ENCODE peak calls at places on chromosomes 1 and 21, in five cellular contexts. K, M, V, E and W are unnamed samples.

GRCh38 chr1:161127649-161128048 is 4.8 kb downstream of the DEDD start:
- DNase-seq in E (no peak), K (no peak), V (no peak), M (no peak), W (no peak)

GRCh38 chr1:235051521-235051920 is 77.1 kb downstream of the TOMM20 start:
- DNase-seq in M (no peak), V (peak; percentile 35), E (peak; percentile 57), K (no peak), W (no peak)

GRCh38 chr1:152035406-152036315 is 1.1 kb downstream of the S100A11 start:
- DNase-seq in V (no peak), K (no peak), M (no peak), E (peak; percentile 22), W (no peak)

GRCh38 chr21:15138475-15138874 is 73.7 kb upstream of the NRIP1 start:
- DNase-seq in E (peak; percentile 83), K (no peak), V (peak; percentile 27), M (no peak), W (no peak)

GRCh38 chr1:229003233-229004031 is 267.5 kb upstream of the RAB4A start:
- DNase-seq in K (no peak), E (no peak), M (no peak), V (no peak), W (no peak)

GRCh38 chr21:45294509-45295291 is 7.0 kb upstream of the POFUT2 start:
- DNase-seq in V (peak; percentile 67), M (peak; percentile 90), E (peak; percentile 50), K (peak; percentile 100), W (peak; percentile 92)

GRCh38 chr1:177165069-177165439 is 542 bp upstream of the ASTN1 start:
- DNase-seq in K (no peak), M (no peak), E (no peak), V (no peak), W (no peak)

GRCh38 chr1:160108888-160109662 is 6.5 kb upstream of the ATP1A2 start:
- DNase-seq in K (peak; percentile 52), E (peak; percentile 44), M (no peak), V (no peak), W (no peak)

GRCh38 chr1:63858153-63858552 is 84.3 kb downstream of the ROR1 start:
- DNase-seq in E (no peak), M (no peak), K (no peak), V (no peak), W (no peak)

GRCh38 chr1:22291926-22292788 is 149.3 kb upstream of the WNT4 start:
- DNase-seq in V (no peak), E (peak; percentile 20), M (no peak), K (no peak), W (no peak)

GRCh38 chr1:160795951-160796383 is at the start of gene LY9:
- DNase-seq in M (no peak), E (no peak), K (no peak), V (no peak), W (no peak)

GRCh38 chr1:18948913-18949688 is 7.4 kb downstream of the IFFO2 start:
- DNase-seq in K (peak; percentile 71), M (no peak), V (peak; percentile 74), E (peak; percentile 76), W (peak; percentile 68)

GRCh38 chr1:110505596-110505995 is 13.4 kb downstream of the KCNA10 start:
- DNase-seq in E (no peak), V (no peak), M (no peak), K (no peak), W (no peak)

GRCh38 chr1:172449585-172450523 is 6.0 kb upstream of the PIGC start:
- DNase-seq in K (peak; percentile 51), E (peak; percentile 73), M (peak; percentile 37), V (peak; percentile 58), W (peak; percentile 44)

GRCh38 chr1:147834810-147835209 is 67.8 kb upstream of the GJA8 start:
- DNase-seq in V (no peak), K (no peak), M (no peak), E (no peak), W (no peak)
- H3K27ac ChIP-seq in V (no peak overlapping the region), K (no peak overlapping the region), M (no peak overlapping the region), E (no peak overlapping the region), W (no peak overlapping the region)

DNA sequence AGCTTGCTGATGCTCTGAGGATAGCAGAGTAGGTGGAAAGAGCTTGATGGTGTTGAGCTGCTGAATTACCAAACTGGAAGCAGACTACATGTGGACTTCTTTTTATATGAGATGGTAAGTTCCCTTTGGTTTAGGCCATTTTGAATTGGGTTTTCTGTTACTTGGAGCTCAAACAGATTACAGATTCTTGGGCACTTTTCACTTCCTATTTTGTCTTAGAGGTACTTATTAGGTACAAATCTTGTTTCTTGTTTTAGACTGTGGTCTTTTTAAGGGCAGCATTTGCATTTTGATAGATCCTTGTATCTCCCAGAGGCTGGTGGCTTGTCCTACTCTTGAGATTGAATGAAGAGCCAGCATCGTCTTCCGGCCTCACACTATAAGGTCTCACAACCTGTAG is 70.2 kb downstream of the GADD45A start:
- DNase-seq in K (no peak), E (no peak), V (no peak), M (no peak), W (no peak)
- TF ChIP-seq POLR2A in K (no peak), E (no peak), V (no peak), M (no peak), W (no peak)

GRCh38 chr1:45508295-45509151 is 8.4 kb downstream of the MMACHC start:
- DNase-seq in M (no peak), E (no peak), K (no peak), V (no peak), W (no peak)

GRCh38 chr1:45510036-45510971 is 10.2 kb downstream of the MMACHC start:
- DNase-seq in M (no peak), V (no peak), K (no peak), E (no peak), W (no peak)

GRCh38 chr1:45516465-45516864 is 5.2 kb downstream of the PRDX1 start:
- DNase-seq in V (no peak), K (no peak), E (no peak), M (no peak), W (no peak)

GRCh38 chr1:45510972-45511527 is 10.6 kb downstream of the PRDX1 start:
- DNase-seq in K (no peak), M (no peak), V (no peak), E (no peak), W (no peak)

DNA sequence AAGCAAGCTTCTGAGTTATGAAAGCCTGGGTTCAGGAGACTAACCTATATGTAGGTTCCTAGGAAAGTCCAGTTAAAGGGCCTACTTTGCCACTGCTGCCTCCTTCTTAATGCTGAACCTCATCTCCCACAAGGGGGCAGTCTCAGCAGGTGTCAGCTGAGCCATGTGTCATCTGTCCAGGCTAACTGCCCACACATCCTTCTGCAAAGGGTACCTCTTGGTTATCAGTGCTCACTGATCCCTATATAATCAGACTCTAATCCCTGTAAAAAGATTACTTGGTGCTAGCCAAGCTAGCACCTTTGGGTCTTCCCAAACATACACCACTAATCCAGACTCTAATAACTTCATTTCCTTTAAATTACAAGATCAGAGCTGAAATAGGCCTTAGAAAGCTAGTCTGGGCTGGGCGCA is 9.0 kb downstream of the PRDX1 start:
- DNase-seq in K (peak; percentile 71), M (peak; percentile 54), E (peak; percentile 78), V (peak; percentile 51), W (no peak)
- H3K4me1 ChIP-seq in K (peaks cover 17% of the 10 kb centered on the region), M (peaks cover 19% of the 10 kb centered on the region), E (no peaks in the 10 kb centered on the region), V (no peaks in the 10 kb centered on the region), W (no peaks in the 10 kb centered on the region)

GRCh38 chr1:13762642-13763041 is 62.7 kb downstream of the PRDM2 start:
- DNase-seq in K (no peak), V (no peak), M (no peak), E (no peak), W (no peak)

GRCh38 chr1:13763991-13764390 is 64.0 kb downstream of the PRDM2 start:
- DNase-seq in K (no peak), V (no peak), M (no peak), E (no peak), W (no peak)

GRCh38 chr1:13764533-13764932 is 64.5 kb downstream of the PRDM2 start:
- DNase-seq in E (no peak), M (no peak), K (peak; percentile 56), V (no peak), W (no peak)

GRCh38 chr1:13761883-13762282 is 61.9 kb downstream of the PRDM2 start:
- DNase-seq in K (no peak), E (no peak), V (no peak), M (no peak), W (no peak)

DNA sequence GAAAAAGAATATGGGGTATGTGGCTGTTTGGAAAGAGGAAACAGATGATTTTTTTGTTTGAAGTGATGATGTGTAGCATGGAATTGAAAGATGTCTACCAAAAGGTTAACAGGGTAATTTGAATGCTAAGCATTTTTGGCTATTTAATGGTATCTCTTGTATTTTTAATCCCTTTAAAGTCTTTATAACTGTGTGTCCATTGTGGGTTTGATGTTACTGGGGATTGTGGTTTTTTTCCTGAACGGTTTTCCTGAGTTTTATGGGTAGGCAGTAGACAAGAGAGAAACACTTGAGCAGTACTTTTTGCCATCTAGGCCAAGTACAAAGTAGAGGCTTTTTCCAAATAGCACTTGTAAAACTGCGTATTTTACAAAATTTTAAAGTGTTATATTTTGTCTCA is 63.3 kb downstream of the PRDM2 start:
- DNase-seq in K (no peak), E (no peak), V (no peak), M (no peak), W (no peak)
- H3K27ac ChIP-seq in K (no peak overlapping the region), E (no peak overlapping the region), V (no peak overlapping the region), M (no peak overlapping the region), W (no peak overlapping the region)

GRCh38 chr1:24929876-24930702 is at the start of gene RUNX3:
- DNase-seq in M (peak; percentile 51), K (no peak), E (peak; percentile 39), V (peak; percentile 80), W (no peak)
- TF ChIP-seq POLR2A in M (no peak), K (no peak), E (no peak), V (no peak), W (no peak)

DNA sequence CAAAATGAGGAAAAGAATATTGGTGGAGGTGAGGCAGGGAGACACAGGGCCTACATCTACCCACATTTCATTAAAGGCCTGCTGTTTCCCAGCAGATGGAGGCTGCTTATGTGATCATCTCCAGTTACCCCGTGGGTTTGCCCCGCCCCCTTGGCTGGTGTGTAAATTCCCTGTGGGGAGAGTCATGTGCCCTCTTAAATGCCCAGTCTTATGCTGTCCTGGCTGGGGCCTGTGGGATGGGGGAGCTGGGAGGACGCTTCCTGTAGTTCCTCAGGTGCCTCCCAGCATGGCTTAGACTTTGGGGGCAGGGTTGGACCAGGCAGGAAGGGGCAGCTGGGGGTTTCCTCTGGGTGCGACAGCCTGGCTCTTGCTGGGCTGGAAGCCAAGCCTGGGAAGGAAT is 15.5 kb upstream of the CITED4 start:
- DNase-seq in E (peak; percentile 68), V (peak; percentile 49), M (peak; percentile 62), K (peak; percentile 91), W (peak; percentile 78)
- H3K4me1 ChIP-seq in E (peaks cover 11% of the 10 kb centered on the region), V (no peaks in the 10 kb centered on the region), M (peaks cover 11% of the 10 kb centered on the region), K (peaks cover 13% of the 10 kb centered on the region), W (no peaks in the 10 kb centered on the region)

DNA sequence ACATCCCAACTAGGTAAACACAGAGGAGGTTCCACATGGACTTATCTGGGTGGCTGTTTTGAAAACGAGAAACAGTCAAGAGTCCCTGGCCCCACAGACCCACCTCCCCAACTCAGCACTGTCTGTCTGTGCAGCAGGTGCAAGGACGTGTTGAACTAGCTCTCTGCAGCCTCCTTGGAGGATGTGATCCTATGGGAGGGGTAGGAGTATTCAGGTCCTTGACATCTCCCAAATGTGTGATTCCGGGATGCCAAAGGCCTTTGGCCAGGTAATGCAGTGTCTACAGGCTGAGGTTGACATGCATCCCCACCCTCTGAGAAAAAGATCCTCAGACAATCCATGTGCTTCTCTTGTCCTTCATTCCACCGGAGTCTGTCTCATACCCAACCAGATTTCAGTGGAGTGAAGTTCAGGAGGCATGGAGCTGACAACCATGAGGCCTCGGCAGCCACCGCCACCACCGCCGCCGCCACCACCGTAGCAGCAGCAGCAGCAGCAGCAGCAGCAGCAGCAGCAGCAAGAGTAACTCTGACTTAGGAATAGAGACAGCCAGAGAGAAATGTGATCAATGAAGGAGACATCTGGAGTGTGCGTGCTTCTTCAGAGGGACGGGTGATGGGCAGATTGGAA is 151.6 kb upstream of the CAMK1G start:
- DNase-seq in K (no peak), V (no peak), E (no peak), M (no peak), W (no peak)
- H3K27ac ChIP-seq in K (no peak overlapping the region), V (no peak overlapping the region), E (no peak overlapping the region), M (no peak overlapping the region), W (no peak overlapping the region)